ENCODE peak calls at places on chromosomes 6 and 20, in seven cellular contexts. One of them, this sample, is unnamed.

GRCh38 chr20:34708621-34709043 is 4.5 kb downstream of the TP53INP2 start:
- DNase-seq in pancreas: peak
- DNase-seq in left ventricle myocardium superior: peak
- DNase-seq in mesendoderm: peak
- DNase-seq in GOT3: no peak
- DNase-seq in AML-193: peak
- DNase-seq in left lung: peak
- DNase-seq in this sample: peak

GRCh38 chr20:37401930-37402675 is 56.2 kb downstream of the SRC start:
- DNase-seq in pancreas: peak
- DNase-seq in left ventricle myocardium superior: no peak
- DNase-seq in mesendoderm: no peak
- DNase-seq in GOT3: no peak
- DNase-seq in AML-193: no peak
- DNase-seq in left lung: no peak
- DNase-seq in this sample: no peak

GRCh38 chr6:7073082-7073783 is 34.5 kb upstream of the RREB1 start:
- DNase-seq in pancreas: no peak
- DNase-seq in left ventricle myocardium superior: no peak
- DNase-seq in mesendoderm: no peak
- DNase-seq in GOT3: no peak
- DNase-seq in AML-193: no peak
- DNase-seq in left lung: no peak
- DNase-seq in this sample: no peak

GRCh38 chr6:115575298-115575697 is 485.4 kb downstream of the FRK start:
- DNase-seq in pancreas: no peak
- DNase-seq in left ventricle myocardium superior: no peak
- DNase-seq in mesendoderm: no peak
- DNase-seq in GOT3: no peak
- DNase-seq in AML-193: no peak
- DNase-seq in left lung: no peak
- DNase-seq in this sample: no peak

GRCh38 chr6:3138341-3138740 is 19.0 kb downstream of the TUBB2A start:
- DNase-seq in pancreas: no peak
- DNase-seq in left ventricle myocardium superior: no peak
- DNase-seq in mesendoderm: no peak
- DNase-seq in GOT3: no peak
- DNase-seq in AML-193: peak
- DNase-seq in left lung: no peak
- DNase-seq in this sample: no peak

GRCh38 chr6:55777461-55777860 is 97.9 kb downstream of the BMP5 start:
- DNase-seq in pancreas: no peak
- DNase-seq in left ventricle myocardium superior: no peak
- DNase-seq in mesendoderm: no peak
- DNase-seq in GOT3: no peak
- DNase-seq in AML-193: no peak
- DNase-seq in left lung: no peak
- DNase-seq in this sample: no peak

GRCh38 chr20:13671500-13672288 is 33.0 kb upstream of the TASP1 start:
- DNase-seq in pancreas: no peak
- DNase-seq in left ventricle myocardium superior: no peak
- DNase-seq in mesendoderm: no peak
- DNase-seq in GOT3: no peak
- DNase-seq in AML-193: no peak
- DNase-seq in left lung: no peak
- DNase-seq in this sample: no peak

GRCh38 chr6:12064125-12064524 is 52.0 kb downstream of the HIVEP1 start:
- DNase-seq in pancreas: no peak
- DNase-seq in left ventricle myocardium superior: no peak
- DNase-seq in mesendoderm: no peak
- DNase-seq in GOT3: no peak
- DNase-seq in AML-193: no peak
- DNase-seq in left lung: no peak
- DNase-seq in this sample: no peak

GRCh38 chr6:77313595-77313994 is 149.7 kb downstream of the HTR1B start:
- DNase-seq in pancreas: no peak
- DNase-seq in left ventricle myocardium superior: no peak
- DNase-seq in mesendoderm: no peak
- DNase-seq in GOT3: no peak
- DNase-seq in AML-193: no peak
- DNase-seq in left lung: no peak
- DNase-seq in this sample: no peak

GRCh38 chr20:38602185-38602581 is 574 bp downstream of the ARHGAP40 start:
- DNase-seq in pancreas: no peak
- DNase-seq in left ventricle myocardium superior: no peak
- DNase-seq in mesendoderm: peak
- DNase-seq in GOT3: no peak
- DNase-seq in AML-193: no peak
- DNase-seq in left lung: no peak
- DNase-seq in this sample: no peak

GRCh38 chr6:143744593-143745151 is 66.9 kb downstream of the PHACTR2 start:
- DNase-seq in pancreas: no peak
- DNase-seq in left ventricle myocardium superior: no peak
- DNase-seq in mesendoderm: peak
- DNase-seq in GOT3: no peak
- DNase-seq in AML-193: no peak
- DNase-seq in left lung: no peak
- DNase-seq in this sample: no peak

GRCh38 chr6:142316791-142317368 is 15.1 kb downstream of the ADGRG6 start:
- DNase-seq in pancreas: no peak
- DNase-seq in left ventricle myocardium superior: no peak
- DNase-seq in mesendoderm: no peak
- DNase-seq in GOT3: no peak
- DNase-seq in AML-193: no peak
- DNase-seq in left lung: no peak
- DNase-seq in this sample: peak

GRCh38 chr6:137883400-137883888 is 16.4 kb downstream of the TNFAIP3 start:
- DNase-seq in pancreas: no peak
- DNase-seq in left ventricle myocardium superior: peak
- DNase-seq in mesendoderm: no peak
- DNase-seq in GOT3: no peak
- DNase-seq in AML-193: peak
- DNase-seq in left lung: no peak
- DNase-seq in this sample: no peak

GRCh38 chr20:57661201-57662027 is 41.2 kb upstream of the ZBP1 start:
- DNase-seq in pancreas: peak
- DNase-seq in left ventricle myocardium superior: peak
- DNase-seq in mesendoderm: no peak
- DNase-seq in GOT3: no peak
- DNase-seq in AML-193: no peak
- DNase-seq in left lung: peak
- DNase-seq in this sample: peak

GRCh38 chr20:63215101-63216040 is 560 bp downstream of the YTHDF1 start:
- DNase-seq in pancreas: peak
- DNase-seq in left ventricle myocardium superior: peak
- DNase-seq in mesendoderm: peak
- DNase-seq in GOT3: no peak
- DNase-seq in AML-193: peak
- DNase-seq in left lung: no peak
- DNase-seq in this sample: peak